ENCODE peak calls at places on chromosome 21, in seven cellular contexts. H is GM23338, U is right cardiac atrium, B is psoas muscle, C is adrenal gland, S is PC-9, X is fibroblast of lung. G is an unnamed sample. For H3K4me1, the result is how much of the 10 kb centered on the place peaks cover.

GRCh38 chr21:17371470-17371869 is 141.4 kb upstream of the CXADR start:
- DNase-seq in S (no peak), X (peak), U (no peak), H (peak), B (no peak), C (no peak), G (no peak)

GRCh38 chr21:28421716-28422480 is 570.8 kb downstream of the LTN1 start:
- DNase-seq in C (no peak), X (peak), S (no peak), H (no peak), B (no peak), U (no peak), G (no peak)

GRCh38 chr21:32955307-32955937 is 70.3 kb upstream of the OLIG2 start:
- DNase-seq in C (no peak), U (no peak), S (no peak), B (no peak), H (no peak), X (no peak), G (no peak)

GRCh38 chr21:38505654-38506523 is 7.6 kb upstream of the ERG start:
- DNase-seq in S (peak), C (peak), X (peak), B (no peak), H (peak), U (no peak), G (no peak)

GRCh38 chr21:28229811-28230210 is 762.9 kb downstream of the LTN1 start:
- DNase-seq in C (no peak), B (no peak), H (no peak), X (peak), U (no peak), S (no peak), G (no peak)

GRCh38 chr21:33313611-33314010 is 11.2 kb upstream of the IFNAR1 start:
- DNase-seq in S (no peak), H (no peak), X (no peak), B (no peak), C (no peak), U (no peak), G (no peak)

GRCh38 chr21:21463456-21463855 is 465.2 kb downstream of the NCAM2 start:
- DNase-seq in X (no peak), B (no peak), S (no peak), U (no peak), C (no peak), H (peak), G (no peak)

GRCh38 chr21:38770660-38771059 is 35.1 kb upstream of the ETS2 start:
- DNase-seq in S (no peak), U (no peak), B (no peak), X (no peak), C (no peak), H (no peak), G (no peak)

GRCh38 chr21:45306453-45306831 is 18.7 kb upstream of the POFUT2 start:
- DNase-seq in C (no peak), B (peak), H (no peak), S (no peak), U (no peak), X (no peak), G (peak)

GRCh38 chr21:25573409-25574206 is 33.7 kb downstream of the MRPL39 start:
- DNase-seq in U (no peak), C (no peak), S (peak), B (no peak), X (peak), H (no peak), G (no peak)

GRCh38 chr21:34908424-34909055 is 140.6 kb downstream of the RUNX1 start:
- DNase-seq in C (peak), B (no peak), X (no peak), H (no peak), U (no peak), S (no peak), G (peak)

GRCh38 chr21:45029298-45029967 is 44.9 kb upstream of the ADARB1 start:
- DNase-seq in S (no peak), X (no peak), B (no peak), U (peak), C (peak), H (peak), G (peak)

GRCh38 chr21:34688145-34688544 is 19.4 kb downstream of the CLIC6 start:
- DNase-seq in C (no peak), H (peak), S (peak), X (no peak), B (no peak), U (peak), G (no peak)

GRCh38 chr21:45634511-45635183 is 8.9 kb upstream of the PCBP3 start:
- DNase-seq in S (no peak), X (peak), B (no peak), H (no peak), U (no peak), C (no peak), G (no peak)

GRCh38 chr21:16837319-16837718 is 675.5 kb upstream of the CXADR start:
- DNase-seq in U (no peak), S (no peak), C (no peak), X (peak), H (no peak), B (no peak), G (no peak)

GRCh38 chr21:45970674-45971486 is 10.7 kb upstream of the COL6A1 start:
- DNase-seq in X (peak), S (peak), B (peak), U (peak), C (peak), H (peak), G (peak)

GRCh38 chr21:17089121-17089520 is 423.7 kb upstream of the CXADR start:
- DNase-seq in H (no peak), C (no peak), U (no peak), S (no peak), B (no peak), X (no peak), G (no peak)

GRCh38 chr21:32624726-32625125 is 12.5 kb upstream of the CFAP298 start:
- DNase-seq in H (no peak), S (peak), X (peak), B (no peak), U (no peak), C (no peak), G (no peak)

GRCh38 chr21:34762761-34763160 is 94.0 kb downstream of the CLIC6 start:
- DNase-seq in X (peak), C (no peak), B (no peak), S (no peak), U (no peak), H (peak), G (no peak)

GRCh38 chr21:38958940-38959685 is 153.4 kb downstream of the ETS2 start:
- DNase-seq in X (peak), C (peak), H (no peak), S (no peak), U (no peak), B (peak), G (no peak)

GRCh38 chr21:38908537-38908936 is 102.8 kb downstream of the ETS2 start:
- DNase-seq in U (no peak), S (no peak), X (no peak), C (no peak), B (no peak), H (no peak), G (no peak)

GRCh38 chr21:23876925-23877558 is 1730.2 kb downstream of the MRPL39 start:
- DNase-seq in S (no peak), H (no peak), U (no peak), C (no peak), B (no peak), X (peak), G (no peak)

GRCh38 chr21:32543975-32544374 is 41.3 kb downstream of the TCP10L start:
- DNase-seq in B (no peak), X (no peak), C (no peak), H (no peak), U (no peak), S (no peak), G (no peak)

GRCh38 chr21:45102391-45102932 is 28.1 kb downstream of the ADARB1 start:
- DNase-seq in S (peak), C (no peak), B (no peak), H (peak), U (no peak), X (peak), G (no peak)

GRCh38 chr21:43938751-43939442 is 73.2 kb upstream of the TRAPPC10 start:
- DNase-seq in S (peak), U (peak), C (peak), B (peak), X (peak), H (peak), G (peak)
- H3K4me1 ChIP-seq in S (under half), U (under half), C (under half), B (under half), X (under half), H (under half), G (under half)

GRCh38 chr21:36419996-36420395 is 34.8 kb downstream of the CHAF1B start:
- DNase-seq in C (peak), U (peak), S (peak), B (peak), H (peak), X (peak), G (peak)
- H3K27ac ChIP-seq in C (no peak), U (no peak), S (no peak), B (no peak), H (no peak), X (no peak), G (no peak)

DNA sequence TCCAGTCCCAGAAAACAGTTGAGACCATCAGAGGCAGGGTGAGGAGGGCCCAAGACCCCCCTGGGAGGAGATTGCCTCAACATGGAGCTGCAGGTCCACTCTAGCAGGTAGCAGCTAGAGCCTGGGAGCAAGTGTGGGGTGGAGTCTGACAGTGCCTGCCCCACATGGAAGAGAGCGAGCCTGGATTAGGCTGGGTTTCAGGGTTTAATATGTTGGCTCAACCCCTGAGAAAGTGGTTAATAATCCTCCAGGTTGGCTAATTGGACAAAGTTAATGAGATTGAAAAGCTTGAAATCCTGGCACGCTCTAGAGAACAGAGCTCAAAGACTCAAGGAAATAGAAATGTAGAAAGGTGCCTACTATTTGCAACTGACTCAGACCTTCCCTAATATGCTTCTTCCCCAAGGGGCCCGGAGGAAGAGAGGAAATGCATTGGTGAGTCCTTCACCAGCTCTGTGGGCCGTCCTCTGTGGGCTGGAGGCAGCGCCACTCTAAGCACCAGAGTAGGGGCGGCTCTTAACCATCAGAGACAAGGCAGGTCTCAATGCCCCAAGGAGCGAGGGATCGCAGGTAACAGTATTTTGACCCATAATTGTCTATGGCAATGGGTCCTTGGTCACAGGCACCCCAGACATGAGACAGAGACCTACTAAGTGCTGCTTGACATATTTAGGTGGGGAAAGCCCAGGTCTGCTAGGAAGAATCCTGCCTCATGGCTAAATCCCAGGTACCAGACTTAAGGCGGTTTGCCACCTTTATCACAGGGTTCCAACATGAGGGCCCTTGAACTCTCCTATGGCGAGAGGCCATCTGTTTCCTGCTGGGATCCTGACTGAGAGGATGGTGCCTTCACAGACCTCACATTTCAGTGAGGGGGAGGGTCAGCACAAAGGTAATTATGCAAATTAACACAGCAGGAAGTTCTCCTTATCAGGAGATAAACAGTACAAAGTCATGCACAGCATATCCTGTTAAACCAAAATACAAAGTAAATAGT is 33.8 kb downstream of the RSPH1 start:
- DNase-seq in U (no peak), C (peak), B (no peak), H (peak), S (no peak), X (no peak), G (peak)
- H3K4me1 ChIP-seq in U (under half), C (under half), B (under half), H (under half), S (under half), X (under half), G (under half)

GRCh38 chr21:42258150-42258884 is 39.4 kb downstream of the ABCG1 start:
- DNase-seq in C (peak), B (peak), S (peak), U (peak), X (peak), H (peak), G (peak)
- H3K27ac ChIP-seq in C (peak), B (no peak), S (no peak), U (no peak), X (no peak), H (no peak), G (no peak)

DNA sequence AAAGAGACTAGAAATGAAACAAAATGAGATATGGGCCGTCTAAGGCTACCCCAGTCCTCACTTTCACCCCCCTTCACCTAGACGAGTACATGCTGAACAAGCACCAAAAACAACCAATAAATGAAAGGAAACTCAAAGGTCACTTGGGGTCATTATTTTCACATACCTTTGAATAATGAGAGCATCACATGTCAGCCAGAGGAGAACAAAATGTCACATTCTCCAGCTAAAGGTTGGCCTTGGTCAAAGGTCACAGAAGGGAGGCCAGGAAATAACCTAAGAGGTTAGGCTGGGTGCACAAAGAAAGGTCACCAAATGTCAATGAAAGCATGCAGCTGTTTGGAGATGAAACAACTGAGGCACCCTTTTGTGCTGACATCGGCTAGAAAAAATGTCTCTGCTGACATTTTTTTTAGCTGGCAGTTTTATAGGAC is 288.7 kb upstream of the USP25 start:
- DNase-seq in B (no peak), C (peak), S (no peak), H (peak), U (no peak), X (no peak), G (no peak)
- H3K4me1 ChIP-seq in B (under half), C (under half), S (under half), H (under half), U (under half), X (under half), G (under half)

DNA sequence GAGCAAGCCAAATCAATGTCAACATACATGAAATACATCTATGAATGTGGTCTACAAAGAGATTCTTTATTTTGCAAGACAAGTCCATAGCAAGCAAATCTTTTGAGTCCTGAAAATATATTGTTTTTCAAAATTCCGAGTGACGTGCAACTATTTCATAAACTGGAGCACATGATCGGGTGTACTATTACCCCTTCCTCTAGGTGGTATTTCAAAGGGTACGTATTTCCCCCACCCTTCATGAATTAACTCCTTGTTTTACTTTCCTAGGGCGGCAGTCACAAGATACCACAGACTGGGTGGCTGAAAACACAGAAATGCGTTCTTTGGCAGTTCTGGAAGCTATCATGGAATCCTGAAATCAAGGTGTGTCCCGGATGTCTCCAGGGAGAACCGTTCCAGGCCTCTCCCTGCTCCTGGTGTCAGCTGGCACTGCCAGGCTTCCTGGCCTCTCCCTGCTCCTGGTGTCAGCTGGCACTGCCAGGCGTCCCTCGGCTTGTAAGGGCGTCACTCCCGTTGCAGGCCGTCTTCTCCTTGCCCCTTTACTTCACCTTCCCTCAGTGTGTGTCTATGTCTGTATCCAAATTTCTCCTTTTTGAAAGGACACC is 55.3 kb downstream of the RIPK4 start:
- DNase-seq in S (no peak), X (no peak), U (no peak), H (no peak), B (no peak), C (no peak), G (no peak)
- H3K27ac ChIP-seq in S (no peak), X (no peak), U (no peak), H (no peak), B (no peak), C (no peak), G (no peak)

DNA sequence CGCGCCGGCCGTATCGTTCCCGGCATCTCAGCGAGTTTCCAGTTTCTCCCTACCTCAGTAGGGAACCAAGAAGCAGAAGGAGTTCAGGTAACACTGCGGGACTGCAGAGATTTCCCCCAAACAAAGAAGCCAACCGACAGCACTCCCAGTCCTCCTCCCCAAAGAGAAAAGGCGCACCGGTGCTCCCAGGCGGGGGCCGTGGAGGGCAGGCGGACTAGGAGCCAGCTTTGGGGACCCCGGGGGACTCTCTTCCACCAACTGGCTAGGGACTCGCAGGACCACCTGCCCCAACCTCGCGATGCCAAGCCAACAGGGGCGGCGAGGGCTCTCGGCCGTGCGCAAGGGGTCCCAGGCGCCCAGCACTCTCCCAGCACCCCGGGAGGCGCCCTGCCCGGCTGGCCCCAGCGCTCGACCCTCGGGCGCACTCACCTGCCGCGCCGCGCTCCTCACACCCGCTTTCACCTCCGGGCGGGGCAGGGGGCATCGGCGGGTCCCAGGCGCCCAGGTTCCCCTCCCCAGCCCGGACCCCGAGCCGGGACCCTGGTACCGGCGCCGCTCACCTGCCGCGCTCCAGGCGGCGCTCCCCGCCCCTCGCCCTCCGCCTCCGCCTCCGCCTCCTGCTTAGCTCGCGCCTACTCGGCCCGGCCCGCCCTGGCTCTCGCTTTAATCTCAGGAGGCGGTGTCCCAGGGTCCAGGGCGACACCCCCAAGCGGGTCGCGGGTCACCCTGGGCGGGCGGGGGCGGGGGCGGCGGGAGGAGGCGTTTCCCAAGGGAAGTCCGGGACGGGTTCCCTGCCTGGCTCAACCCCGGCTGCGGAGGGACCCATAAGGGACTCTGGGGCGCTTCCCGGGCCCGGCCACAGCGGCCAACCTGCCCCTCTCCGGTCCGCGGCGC is at the start of gene TMPRSS2:
- DNase-seq in B (no peak), U (no peak), H (peak), X (no peak), S (peak), C (no peak), G (no peak)
- H3K4me1 ChIP-seq in B (under half), U (under half), H (under half), X (under half), S (under half), C (under half), G (under half)

GRCh38 chr21:37449302-37449937 is 82.8 kb downstream of the DYRK1A start:
- DNase-seq in S (no peak), B (no peak), X (no peak), U (no peak), C (no peak), H (no peak), G (no peak)
- H3K27ac ChIP-seq in S (peak), B (peak), X (no peak), U (no peak), C (no peak), H (no peak), G (no peak)